ENCODE peak calls at places on chromosomes 13 and 19, in six cellular contexts. R is AG04450; Y is NB4; V is NT2/D1; M is stimulated activated CD4-positive, alpha-beta T cell treated with anti-CD3 and anti-CD28 coated beads, Interleukin-2, amount 100 ng/mL, for 4 hours; F is heart left ventricle. X is an unnamed sample.

GRCh38 chr19:19422156-19422555 is 16.7 kb downstream of the GATAD2A start:
- DNase-seq in R (no peak), F (no peak), M (no peak), Y (no peak), V (no peak), X (no peak)

GRCh38 chr19:37763488-37763887 is 15.9 kb downstream of the ZNF573 start:
- DNase-seq in V (no peak), R (no peak), Y (no peak), F (no peak), M (no peak), X (no peak)

GRCh38 chr13:50589651-50590054 is 253.8 kb downstream of the DLEU7 start:
- DNase-seq in R (peak; percentile 42), V (no peak), Y (peak; percentile 22), M (no peak), F (peak; percentile 36), X (no peak)

GRCh38 chr13:52162279-52163101 is 3.1 kb upstream of the NEK3 start:
- DNase-seq in Y (peak; percentile 64), R (no peak), V (no peak), M (no peak), F (no peak), X (no peak)

GRCh38 chr13:44815507-44816074 is 173.7 kb downstream of the NUFIP1 start:
- DNase-seq in Y (peak; percentile 37), V (peak; percentile 25), M (peak; percentile 4), F (no peak), R (peak; percentile 92), X (no peak)

GRCh38 chr13:49214917-49215376 is 5.2 kb upstream of the MLNR start:
- DNase-seq in R (no peak), Y (peak; percentile 99), F (peak; percentile 38), M (peak; percentile 30), V (peak; percentile 33), X (peak; percentile 60)

GRCh38 chr13:98998831-98999634 is 21.2 kb upstream of the DOCK9 start:
- DNase-seq in V (no peak), M (peak; percentile 7), R (no peak), F (no peak), Y (no peak), X (peak; percentile 30)

GRCh38 chr19:16160943-16161560 is 12.3 kb downstream of the CIB3 start:
- DNase-seq in R (peak; percentile 27), Y (peak; percentile 78), F (no peak), M (peak; percentile 12), V (no peak), X (no peak)

GRCh38 chr13:67934615-67935330 is 704.6 kb upstream of the PCDH9 start:
- DNase-seq in R (no peak), F (no peak), V (no peak), Y (no peak), M (no peak), X (no peak)

X was measured in T-cell.